ENCODE peak calls at places on chromosomes 12 and 14, in five cellular contexts. One of them, this sample, is unnamed.

GRCh38 chr12:118840399-118840798 is 140.9 kb upstream of the SRRM4 start:
- DNase-seq in sigmoid colon: no peak
- DNase-seq in fibroblast of lung: no peak
- DNase-seq in tibial artery: no peak
- DNase-seq in fibroblast of the aortic adventitia: no peak
- DNase-seq in this sample: no peak

GRCh38 chr12:6554990-6555691 is 701 bp downstream of the IFFO1 start:
- DNase-seq in tibial artery: no peak
- DNase-seq in fibroblast of lung: peak; percentile 25
- DNase-seq in fibroblast of the aortic adventitia: no peak
- DNase-seq in sigmoid colon: no peak
- DNase-seq in this sample: no peak

GRCh38 chr12:117472983-117473382 is 111.6 kb upstream of the NOS1 start:
- DNase-seq in fibroblast of the aortic adventitia: no peak
- DNase-seq in sigmoid colon: no peak
- DNase-seq in tibial artery: no peak
- DNase-seq in fibroblast of lung: no peak
- DNase-seq in this sample: no peak

GRCh38 chr14:50318031-50318626 is 6.0 kb downstream of the DMAC2L start:
- DNase-seq in tibial artery: no peak
- DNase-seq in sigmoid colon: no peak
- DNase-seq in fibroblast of lung: peak; percentile 38
- DNase-seq in fibroblast of the aortic adventitia: peak; percentile 75
- DNase-seq in this sample: no peak

GRCh38 chr12:113149361-113150150 is at the start of gene CFAP73:
- DNase-seq in fibroblast of lung: peak; percentile 85
- DNase-seq in fibroblast of the aortic adventitia: peak; percentile 73
- DNase-seq in sigmoid colon: no peak
- DNase-seq in tibial artery: no peak
- DNase-seq in this sample: peak; percentile 83

GRCh38 chr14:70027785-70028428 is 148.7 kb downstream of the SMOC1 start:
- DNase-seq in fibroblast of lung: peak; percentile 10
- DNase-seq in sigmoid colon: peak; percentile 76
- DNase-seq in tibial artery: peak; percentile 79
- DNase-seq in fibroblast of the aortic adventitia: peak; percentile 44
- DNase-seq in this sample: peak; percentile 28

GRCh38 chr12:76312314-76312713 is 35.9 kb downstream of the BBS10 start:
- DNase-seq in sigmoid colon: no peak
- DNase-seq in fibroblast of the aortic adventitia: no peak
- DNase-seq in fibroblast of lung: peak; percentile 49
- DNase-seq in tibial artery: no peak
- DNase-seq in this sample: no peak

GRCh38 chr12:6039894-6040601 is 84.4 kb downstream of the VWF start:
- DNase-seq in sigmoid colon: peak; percentile 69
- DNase-seq in fibroblast of lung: peak; percentile 57
- DNase-seq in fibroblast of the aortic adventitia: peak; percentile 85
- DNase-seq in tibial artery: no peak
- DNase-seq in this sample: peak; percentile 59

GRCh38 chr12:24845615-24846014 is 103.3 kb downstream of the BCAT1 start:
- DNase-seq in tibial artery: no peak
- DNase-seq in sigmoid colon: no peak
- DNase-seq in fibroblast of lung: no peak
- DNase-seq in fibroblast of the aortic adventitia: peak; percentile 43
- DNase-seq in this sample: no peak

GRCh38 chr12:50232771-50233209 is 50.5 kb downstream of the LIMA1 start:
- DNase-seq in tibial artery: no peak
- DNase-seq in fibroblast of the aortic adventitia: peak; percentile 48
- DNase-seq in fibroblast of lung: no peak
- DNase-seq in sigmoid colon: no peak
- DNase-seq in this sample: no peak

GRCh38 chr14:35355981-35356839 is 48.3 kb downstream of the NFKBIA start:
- DNase-seq in fibroblast of the aortic adventitia: peak; percentile 81
- DNase-seq in fibroblast of lung: peak; percentile 81
- DNase-seq in sigmoid colon: no peak
- DNase-seq in tibial artery: no peak
- DNase-seq in this sample: peak; percentile 32

GRCh38 chr12:112126000-112126431 is 656 bp downstream of the TRAFD1 start:
- DNase-seq in fibroblast of lung: no peak
- DNase-seq in tibial artery: no peak
- DNase-seq in sigmoid colon: no peak
- DNase-seq in fibroblast of the aortic adventitia: no peak
- DNase-seq in this sample: no peak

GRCh38 chr14:30450620-30451019 is 108.3 kb upstream of the G2E3 start:
- DNase-seq in tibial artery: no peak
- DNase-seq in sigmoid colon: no peak
- DNase-seq in fibroblast of lung: peak; percentile 19
- DNase-seq in fibroblast of the aortic adventitia: no peak
- DNase-seq in this sample: no peak

GRCh38 chr12:89552376-89552775 is 26.5 kb upstream of the POC1B start:
- DNase-seq in fibroblast of the aortic adventitia: no peak
- DNase-seq in sigmoid colon: no peak
- DNase-seq in tibial artery: no peak
- DNase-seq in fibroblast of lung: peak; percentile 41
- DNase-seq in this sample: no peak

GRCh38 chr12:15789215-15790171 is at the start of gene EPS8:
- DNase-seq in fibroblast of the aortic adventitia: peak; percentile 92
- DNase-seq in tibial artery: peak; percentile 96
- DNase-seq in sigmoid colon: peak; percentile 96
- DNase-seq in fibroblast of lung: peak; percentile 90
- DNase-seq in this sample: peak; percentile 85

GRCh38 chr12:38138225-38139221 is 178.1 kb upstream of the ALG10B start:
- DNase-seq in fibroblast of the aortic adventitia: peak; percentile 76
- DNase-seq in tibial artery: no peak
- DNase-seq in sigmoid colon: peak; percentile 81
- DNase-seq in fibroblast of lung: peak; percentile 33
- DNase-seq in this sample: peak; percentile 72

GRCh38 chr14:68518910-68519686 is 273.8 kb downstream of the ZFP36L1 start:
- DNase-seq in fibroblast of the aortic adventitia: peak; percentile 80
- DNase-seq in fibroblast of lung: no peak
- DNase-seq in sigmoid colon: no peak
- DNase-seq in tibial artery: no peak
- DNase-seq in this sample: no peak

GRCh38 chr14:96585672-96586013 is 83.5 kb downstream of the PAPOLA start:
- DNase-seq in tibial artery: no peak
- DNase-seq in fibroblast of the aortic adventitia: no peak
- DNase-seq in fibroblast of lung: no peak
- DNase-seq in sigmoid colon: no peak
- DNase-seq in this sample: no peak

GRCh38 chr12:14394317-14395058 is 29.0 kb downstream of the ATF7IP start:
- DNase-seq in sigmoid colon: no peak
- DNase-seq in fibroblast of lung: peak; percentile 94
- DNase-seq in fibroblast of the aortic adventitia: peak; percentile 85
- DNase-seq in tibial artery: no peak
- DNase-seq in this sample: peak; percentile 78
- H3K4me3 ChIP-seq in sigmoid colon: peak overlapping the region; percentile 23
- H3K4me3 ChIP-seq in fibroblast of lung: no peak overlapping the region
- H3K4me3 ChIP-seq in fibroblast of the aortic adventitia: no peak overlapping the region
- H3K4me3 ChIP-seq in tibial artery: peak overlapping the region; percentile 20
- H3K4me3 ChIP-seq in this sample: no peak overlapping the region

GRCh38 chr12:124823272-124823970 is 40.2 kb downstream of the SCARB1 start:
- DNase-seq in fibroblast of the aortic adventitia: no peak
- DNase-seq in sigmoid colon: no peak
- DNase-seq in tibial artery: no peak
- DNase-seq in fibroblast of lung: peak; percentile 64
- DNase-seq in this sample: no peak
- H3K4me3 ChIP-seq in fibroblast of the aortic adventitia: no peak overlapping the region
- H3K4me3 ChIP-seq in sigmoid colon: no peak overlapping the region
- H3K4me3 ChIP-seq in tibial artery: no peak overlapping the region
- H3K4me3 ChIP-seq in fibroblast of lung: no peak overlapping the region
- H3K4me3 ChIP-seq in this sample: no peak overlapping the region

DNA sequence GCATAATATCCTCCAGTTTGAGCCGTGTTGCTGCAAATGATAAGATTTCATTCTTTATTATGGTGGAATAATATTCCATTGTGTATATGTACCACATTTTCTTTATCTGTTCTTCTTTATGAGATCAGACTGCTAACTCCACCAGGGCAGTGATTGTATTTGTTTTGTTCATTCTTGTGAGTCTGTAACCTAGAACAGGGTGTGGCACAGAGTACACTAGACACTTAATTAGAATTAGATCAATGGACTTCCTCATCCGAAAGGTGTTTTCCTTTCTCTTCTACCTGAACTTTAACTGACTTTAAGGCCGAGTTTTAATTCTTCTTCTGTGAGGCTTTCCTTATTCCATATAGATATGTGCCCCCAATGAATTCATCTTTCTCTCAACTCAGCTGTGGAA is 551.0 kb downstream of the SNAPC1 start:
- DNase-seq in fibroblast of the aortic adventitia: no peak
- DNase-seq in tibial artery: no peak
- DNase-seq in fibroblast of lung: no peak
- DNase-seq in sigmoid colon: no peak
- DNase-seq in this sample: no peak
- H3K4me3 ChIP-seq in fibroblast of the aortic adventitia: no peak overlapping the region
- H3K4me3 ChIP-seq in tibial artery: no peak overlapping the region
- H3K4me3 ChIP-seq in fibroblast of lung: no peak overlapping the region
- H3K4me3 ChIP-seq in sigmoid colon: no peak overlapping the region
- H3K4me3 ChIP-seq in this sample: no peak overlapping the region

DNA sequence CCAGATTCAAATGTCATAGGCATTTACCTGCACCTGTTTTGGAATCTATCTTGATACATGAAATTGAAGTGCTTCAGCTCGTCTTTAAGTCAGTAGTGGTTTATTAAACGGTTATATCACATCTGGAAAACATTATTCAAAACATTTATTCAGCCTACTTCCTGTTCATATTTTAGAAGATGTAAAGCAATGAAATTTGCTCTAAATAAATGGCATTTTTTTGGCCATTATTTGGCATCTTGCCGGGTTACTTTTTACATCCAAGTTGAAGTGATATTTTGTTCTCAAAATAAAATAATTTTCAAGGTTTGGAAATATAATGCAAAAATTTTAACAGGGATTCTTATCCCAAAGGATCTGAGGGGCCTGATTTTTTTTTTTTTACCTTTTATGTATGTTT is 103.2 kb downstream of the EML1 start:
- DNase-seq in sigmoid colon: no peak
- DNase-seq in fibroblast of the aortic adventitia: no peak
- DNase-seq in fibroblast of lung: no peak
- DNase-seq in tibial artery: no peak
- DNase-seq in this sample: no peak
- H3K4me3 ChIP-seq in sigmoid colon: no peak overlapping the region
- H3K4me3 ChIP-seq in fibroblast of the aortic adventitia: no peak overlapping the region
- H3K4me3 ChIP-seq in fibroblast of lung: no peak overlapping the region
- H3K4me3 ChIP-seq in tibial artery: no peak overlapping the region
- H3K4me3 ChIP-seq in this sample: no peak overlapping the region

This sample was measured in brain microvascular endothelial cell.